ENCODE peak calls at places on chromosomes 1 and 21, in nine cellular contexts. G is heart left ventricle, M is C1 segment of cervical spinal cord, E is MV-4-11, X is left ventricle myocardium superior, H is GM20000, N is T-helper 17 cell, O is GM04504, K is H1. Y is an unnamed sample.

GRCh38 chr1:10647414-10648170 is 148.9 kb downstream of the CASZ1 start:
- DNase-seq in G (no peak), M (no peak), E (no peak), X (no peak), H (no peak), N (no peak), O (no peak), K (no peak), Y (no peak)

GRCh38 chr21:34131586-34131985 is 58.2 kb downstream of the MRPS6 start:
- DNase-seq in G (no peak), M (no peak), E (no peak), X (no peak), H (no peak), N (no peak), O (no peak), K (no peak), Y (no peak)

GRCh38 chr1:245046764-245047163 is 108.0 kb upstream of the KIF26B start:
- DNase-seq in G (no peak), M (no peak), E (no peak), X (no peak), H (no peak), N (no peak), O (no peak), K (no peak), Y (no peak)

GRCh38 chr1:88983791-88984552 is 8.5 kb downstream of the KYAT3 start:
- DNase-seq in G (no peak), M (no peak), E (peak), X (peak), H (peak), N (peak), O (no peak), K (no peak), Y (no peak)

GRCh38 chr1:115356356-115356755 is 18.3 kb upstream of the NGF start:
- DNase-seq in G (no peak), M (no peak), E (no peak), X (no peak), H (no peak), N (no peak), O (no peak), K (no peak), Y (no peak)

GRCh38 chr1:162175393-162175792 is 105.9 kb downstream of the NOS1AP start:
- DNase-seq in G (no peak), M (no peak), E (no peak), X (no peak), H (no peak), N (no peak), O (no peak), K (peak), Y (no peak)

GRCh38 chr1:19439464-19440171 is 45.7 kb downstream of the CAPZB start:
- DNase-seq in G (no peak), M (no peak), E (no peak), X (peak), H (no peak), N (no peak), O (no peak), K (no peak), Y (peak)

GRCh38 chr21:32334980-32335471 is 36.4 kb downstream of the MRAP start:
- DNase-seq in G (no peak), M (peak), E (no peak), X (no peak), H (no peak), N (no peak), O (peak), K (no peak), Y (peak)

Y was measured in head of caudate nucleus.